ENCODE peak calls at places on chromosomes 1 and 21, in five cellular contexts. P is foreskin keratinocyte, U is Calu3, N is GM06990, Z is AG09319. Q is an unnamed sample.

GRCh38 chr1:1424623-1425229 is 3.6 kb upstream of the ANKRD65 start:
- DNase-seq in P (no peak), U (no peak), N (no peak), Z (no peak), Q (no peak)

GRCh38 chr1:90176530-90176929 is 181.6 kb downstream of the ZNF326 start:
- DNase-seq in P (no peak), U (peak), N (no peak), Z (no peak), Q (no peak)

GRCh38 chr1:25695991-25696330 is 79.4 kb downstream of the MAN1C1 start:
- DNase-seq in P (peak), U (no peak), N (no peak), Z (peak), Q (no peak)

GRCh38 chr1:117632269-117633067 is 26.6 kb downstream of the TENT5C start:
- DNase-seq in P (no peak), U (no peak), N (no peak), Z (no peak), Q (no peak)

GRCh38 chr1:61049850-61050540 is 32.4 kb upstream of the NFIA start:
- DNase-seq in P (peak), U (peak), N (peak), Z (peak), Q (no peak)

GRCh38 chr1:27940297-27940696 is 5.5 kb downstream of the SMPDL3B start:
- DNase-seq in P (no peak), U (peak), N (peak), Z (no peak), Q (no peak)

GRCh38 chr1:241074507-241074906 is 282.5 kb downstream of the RGS7 start:
- DNase-seq in P (peak), U (no peak), N (no peak), Z (no peak), Q (no peak)

GRCh38 chr1:29517251-29518080 is 281.1 kb downstream of the PTPRU start:
- DNase-seq in P (no peak), U (no peak), N (no peak), Z (no peak), Q (no peak)

GRCh38 chr1:235939488-235939775 is 72.7 kb upstream of the LYST start:
- DNase-seq in P (no peak), U (no peak), N (no peak), Z (no peak), Q (no peak)

GRCh38 chr1:50418600-50419109 is 4.6 kb downstream of the DMRTA2 start:
- DNase-seq in P (no peak), U (peak), N (no peak), Z (no peak), Q (no peak)

GRCh38 chr21:28538987-28539622 is 453.6 kb downstream of the LTN1 start:
- DNase-seq in P (peak), U (no peak), N (no peak), Z (no peak), Q (no peak)

GRCh38 chr21:39515684-39516083 is 63.9 kb downstream of the SH3BGR start:
- DNase-seq in P (no peak), U (no peak), N (no peak), Z (no peak), Q (no peak)

GRCh38 chr1:54290443-54291184 is 90.6 kb downstream of the MRPL37 start:
- DNase-seq in P (no peak), U (no peak), N (no peak), Z (no peak), Q (no peak)

GRCh38 chr1:206734499-206735142 is 36.0 kb upstream of the IL19 start:
- DNase-seq in P (no peak), U (peak), N (no peak), Z (no peak), Q (no peak)

GRCh38 chr1:161159915-161160248 is 582 bp downstream of the USP21 start:
- DNase-seq in P (no peak), U (no peak), N (no peak), Z (no peak), Q (no peak)

GRCh38 chr1:186218661-186219352 is 156.2 kb downstream of the TPR start:
- DNase-seq in P (no peak), U (no peak), N (no peak), Z (no peak), Q (no peak)

GRCh38 chr1:12059722-12060464 is 3.2 kb upstream of the TNFRSF8 start:
- DNase-seq in P (no peak), U (no peak), N (peak), Z (no peak), Q (no peak)

GRCh38 chr1:44609768-44610526 is 64.3 kb downstream of the TMEM53 start:
- DNase-seq in P (no peak), U (no peak), N (no peak), Z (no peak), Q (peak)

GRCh38 chr1:8992936-8993687 is 33.1 kb downstream of the SLC2A7 start:
- DNase-seq in P (no peak), U (no peak), N (no peak), Z (no peak), Q (no peak)

GRCh38 chr1:196043268-196043667 is 565.0 kb downstream of the KCNT2 start:
- DNase-seq in P (peak), U (no peak), N (no peak), Z (no peak), Q (no peak)

GRCh38 chr1:156052862-156053769 is 482 bp downstream of the UBQLN4 start:
- DNase-seq in P (peak), U (peak), N (peak), Z (no peak), Q (no peak)

GRCh38 chr1:198042168-198042567 is 114.6 kb upstream of the NEK7 start:
- DNase-seq in P (no peak), U (no peak), N (no peak), Z (no peak), Q (no peak)

GRCh38 chr1:152869808-152870419 is 8.2 kb upstream of the SMCP start:
- DNase-seq in P (no peak), U (peak), N (no peak), Z (peak), Q (no peak)

GRCh38 chr21:16533692-16534407 is 804.1 kb downstream of the USP25 start:
- DNase-seq in P (no peak), U (no peak), N (no peak), Z (no peak), Q (no peak)

GRCh38 chr1:172326171-172326570 is 94.3 kb upstream of the C1orf105 start:
- DNase-seq in P (no peak), U (no peak), N (no peak), Z (no peak), Q (no peak)

GRCh38 chr1:206608108-206608698 is 4.1 kb downstream of the EIF2D start:
- DNase-seq in P (no peak), U (peak), N (no peak), Z (no peak), Q (no peak)

DNA sequence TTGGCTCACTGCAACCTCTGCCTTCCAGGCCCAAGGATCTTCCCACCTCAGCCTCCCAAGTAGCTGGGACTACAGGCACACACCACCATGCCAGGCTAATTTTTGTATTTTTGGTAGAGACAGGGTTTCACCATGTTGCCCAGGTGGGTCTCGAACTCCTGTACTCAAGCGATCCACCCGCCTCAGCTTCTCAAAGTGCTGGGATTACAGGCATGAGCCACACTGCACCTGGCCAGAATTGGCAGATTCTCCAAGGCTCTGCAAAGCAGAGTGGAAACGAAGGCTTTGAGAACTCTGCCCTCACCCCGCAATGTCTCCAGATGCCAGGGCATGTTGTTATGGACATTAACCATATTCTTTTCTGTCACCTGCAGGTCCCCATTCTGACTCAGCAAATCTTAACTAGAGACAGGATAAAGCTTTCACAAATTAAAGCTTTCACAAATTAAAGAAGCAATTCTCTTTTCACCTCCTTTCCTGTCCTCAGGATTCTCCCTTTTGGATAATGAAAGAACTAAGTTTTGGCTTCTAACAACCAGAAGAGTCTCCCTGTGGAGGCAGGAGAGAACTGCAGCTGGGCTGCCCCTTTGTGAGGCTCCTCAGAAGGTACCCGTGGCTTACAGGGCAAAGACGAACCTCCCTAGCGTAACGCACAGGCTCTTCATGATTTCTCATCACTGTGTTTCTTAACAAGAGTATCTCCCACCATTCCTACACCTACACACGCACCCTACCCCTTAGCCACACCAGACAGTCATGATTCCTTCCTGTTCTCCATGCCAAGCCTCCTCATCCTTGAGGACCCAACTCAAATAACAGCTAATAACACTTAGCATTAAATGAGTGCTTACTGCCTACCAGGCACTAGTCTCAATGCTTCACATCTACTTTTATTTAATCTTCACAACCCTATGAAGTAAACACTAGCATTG is 29.8 kb downstream of the GPA33 start:
- DNase-seq in P (no peak), U (no peak), N (no peak), Z (no peak), Q (no peak)
- TF ChIP-seq CTCF in P (peak), U (peak), N (peak), Z (no peak), Q (peak)

GRCh38 chr1:30569384-30569783 is 154.0 kb downstream of the MATN1 start:
- DNase-seq in P (no peak), U (no peak), N (no peak), Z (no peak), Q (no peak)
- TF ChIP-seq CTCF in P (no peak), U (no peak), N (no peak), Z (no peak), Q (no peak)

GRCh38 chr1:106978477-106979322 is 77.8 kb upstream of the PRMT6 start:
- DNase-seq in P (peak), U (no peak), N (no peak), Z (peak), Q (no peak)

GRCh38 chr1:106972074-106972473 is 84.4 kb upstream of the PRMT6 start:
- DNase-seq in P (no peak), U (no peak), N (no peak), Z (no peak), Q (no peak)

GRCh38 chr1:106975944-106976343 is 80.5 kb upstream of the PRMT6 start:
- DNase-seq in P (no peak), U (no peak), N (no peak), Z (no peak), Q (no peak)
- TF ChIP-seq CTCF in P (peak), U (no peak), N (peak), Z (no peak), Q (no peak)

GRCh38 chr1:114033961-114034360 is 54.7 kb downstream of the OLFML3 start:
- DNase-seq in P (no peak), U (no peak), N (no peak), Z (no peak), Q (no peak)

GRCh38 chr1:114034561-114035303 is 55.5 kb downstream of the OLFML3 start:
- DNase-seq in P (no peak), U (no peak), N (no peak), Z (no peak), Q (no peak)

GRCh38 chr1:114035304-114035700 is 56.0 kb downstream of the OLFML3 start:
- DNase-seq in P (no peak), U (no peak), N (no peak), Z (no peak), Q (no peak)

GRCh38 chr1:114032271-114033218 is 53.3 kb downstream of the OLFML3 start:
- DNase-seq in P (peak), U (no peak), N (no peak), Z (no peak), Q (no peak)

GRCh38 chr1:114033219-114033706 is 54.0 kb downstream of the OLFML3 start:
- DNase-seq in P (no peak), U (no peak), N (no peak), Z (no peak), Q (no peak)
- TF ChIP-seq CTCF in P (peak), U (no peak), N (peak), Z (peak), Q (peak)

DNA sequence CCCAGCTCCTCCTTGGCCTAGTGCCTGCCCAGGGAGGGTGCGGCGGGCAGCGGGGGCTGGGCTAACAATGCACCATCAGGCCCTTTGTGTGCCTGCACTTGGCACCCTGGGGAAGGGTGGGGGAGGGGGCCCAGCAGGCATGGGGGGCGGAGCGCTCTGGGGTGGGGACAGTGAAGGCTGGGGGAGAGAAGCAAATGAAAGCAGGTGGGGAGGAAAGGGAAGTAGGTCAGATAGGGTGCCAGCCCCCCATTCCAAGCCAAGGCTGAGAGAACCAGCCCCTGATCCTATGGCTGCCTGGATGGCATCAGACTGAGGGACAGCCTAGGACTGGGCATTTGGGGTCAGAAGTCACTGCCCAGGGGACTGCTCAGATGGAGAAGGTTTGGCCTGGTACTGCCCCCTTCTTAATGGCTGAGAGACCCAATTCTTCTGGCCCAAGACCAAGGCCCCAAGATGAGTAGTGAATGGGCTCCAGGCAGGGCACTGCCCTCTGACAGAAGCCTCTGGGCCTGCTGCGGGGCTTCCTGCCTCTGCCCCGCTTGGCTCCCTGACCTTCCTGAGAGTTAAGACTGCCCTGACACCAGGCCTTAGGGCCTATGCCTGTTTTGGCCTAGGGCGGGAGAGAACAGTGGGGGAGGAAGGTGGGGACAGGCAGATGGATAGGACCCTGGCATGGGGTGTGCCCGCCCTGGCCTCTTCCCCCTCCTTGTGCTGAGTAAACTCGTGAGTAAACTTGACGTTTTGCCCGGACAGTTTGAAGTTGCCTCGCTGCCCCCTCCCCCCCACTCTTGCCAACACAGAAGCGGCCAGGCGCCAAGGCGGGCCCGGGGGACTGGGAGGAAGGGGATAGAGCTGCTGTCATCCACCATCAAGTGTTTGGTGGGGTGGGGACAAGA is 2.7 kb downstream of the ZBTB7B start:
- DNase-seq in P (no peak), U (no peak), N (no peak), Z (no peak), Q (no peak)
- TF ChIP-seq CTCF in P (no peak), U (no peak), N (no peak), Z (no peak), Q (no peak)

GRCh38 chr1:183670169-183670568 is 17.1 kb upstream of the APOBEC4 start:
- DNase-seq in P (no peak), U (no peak), N (no peak), Z (no peak), Q (no peak)
- TF ChIP-seq CTCF in P (peak), U (peak), N (no peak), Z (no peak), Q (peak)

GRCh38 chr1:234611153-234611798 is 1.3 kb upstream of the IRF2BP2 start:
- DNase-seq in P (peak), U (no peak), N (no peak), Z (no peak), Q (no peak)
- TF ChIP-seq CTCF in P (peak), U (no peak), N (peak), Z (no peak), Q (peak)

DNA sequence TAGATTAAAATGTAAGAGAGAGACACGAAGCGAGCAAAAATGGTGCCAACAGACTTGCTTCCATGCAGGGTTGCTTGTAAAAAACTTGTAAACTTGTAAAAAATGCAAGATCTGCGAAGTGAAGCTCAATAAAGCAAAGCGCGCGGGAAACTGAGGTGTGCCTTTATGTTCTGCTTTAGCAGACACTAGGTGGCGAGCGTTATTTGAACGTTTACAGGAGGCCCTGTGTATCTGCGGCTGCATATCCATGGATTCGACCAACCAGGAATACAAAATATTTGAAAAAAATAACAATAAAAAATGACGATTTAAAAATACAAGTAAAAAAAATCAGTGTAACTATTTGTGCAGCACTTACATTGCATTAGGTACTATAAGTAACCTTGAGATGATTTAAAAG is 1.5 kb downstream of the UBE2G2 start:
- DNase-seq in P (no peak), U (no peak), N (no peak), Z (no peak), Q (no peak)
- TF ChIP-seq CTCF in P (peak), U (no peak), N (peak), Z (peak), Q (peak)